ENCODE peak calls at places on chromosomes 13 and 19, in six cellular contexts. One of them, this sample, is unnamed.

GRCh38 chr19:52941941-52942370 is 18.7 kb upstream of the ZNF888 start:
- DNase-seq in H1: no peak
- DNase-seq in A549: no peak
- DNase-seq in ovary: peak
- DNase-seq in HepG2: no peak
- DNase-seq in SK-N-SH: peak
- DNase-seq in this sample: peak

GRCh38 chr13:47904239-47904638 is 96.8 kb downstream of the SUCLA2 start:
- DNase-seq in HepG2: no peak
- DNase-seq in ovary: no peak
- DNase-seq in A549: no peak
- DNase-seq in H1: no peak
- DNase-seq in SK-N-SH: no peak
- DNase-seq in this sample: no peak

GRCh38 chr13:73070451-73070850 is 11.6 kb downstream of the KLF5 start:
- DNase-seq in SK-N-SH: no peak
- DNase-seq in A549: no peak
- DNase-seq in H1: no peak
- DNase-seq in HepG2: no peak
- DNase-seq in ovary: no peak
- DNase-seq in this sample: no peak

GRCh38 chr13:51230473-51231105 is 8.4 kb downstream of the FAM124A start:
- DNase-seq in HepG2: no peak
- DNase-seq in A549: no peak
- DNase-seq in H1: no peak
- DNase-seq in ovary: peak
- DNase-seq in SK-N-SH: no peak
- DNase-seq in this sample: peak

GRCh38 chr13:112715715-112716460 is 26.1 kb downstream of the ATP11A start:
- DNase-seq in SK-N-SH: no peak
- DNase-seq in ovary: no peak
- DNase-seq in HepG2: no peak
- DNase-seq in A549: no peak
- DNase-seq in H1: no peak
- DNase-seq in this sample: peak

GRCh38 chr19:18204394-18205179 is 745 bp upstream of the RAB3A start:
- DNase-seq in SK-N-SH: peak
- DNase-seq in A549: no peak
- DNase-seq in H1: no peak
- DNase-seq in ovary: peak
- DNase-seq in HepG2: no peak
- DNase-seq in this sample: peak

GRCh38 chr19:18435185-18435841 is 2.6 kb downstream of the ISYNA1 start:
- DNase-seq in A549: no peak
- DNase-seq in HepG2: no peak
- DNase-seq in ovary: peak
- DNase-seq in SK-N-SH: no peak
- DNase-seq in H1: no peak
- DNase-seq in this sample: no peak

GRCh38 chr19:29233591-29233990 is 20.6 kb upstream of the UQCRFS1 start:
- DNase-seq in A549: no peak
- DNase-seq in ovary: no peak
- DNase-seq in SK-N-SH: no peak
- DNase-seq in HepG2: no peak
- DNase-seq in H1: no peak
- DNase-seq in this sample: no peak

GRCh38 chr13:21657538-21657937 is 13.3 kb upstream of the FGF9 start:
- DNase-seq in SK-N-SH: no peak
- DNase-seq in ovary: no peak
- DNase-seq in A549: no peak
- DNase-seq in HepG2: no peak
- DNase-seq in H1: no peak
- DNase-seq in this sample: no peak

GRCh38 chr19:29413435-29413834 is 112.4 kb upstream of the VSTM2B start:
- DNase-seq in H1: no peak
- DNase-seq in ovary: no peak
- DNase-seq in A549: no peak
- DNase-seq in HepG2: no peak
- DNase-seq in SK-N-SH: no peak
- DNase-seq in this sample: no peak

GRCh38 chr19:41226053-41226873 is 7.2 kb downstream of the AXL start:
- DNase-seq in SK-N-SH: peak
- DNase-seq in HepG2: peak
- DNase-seq in H1: no peak
- DNase-seq in A549: peak
- DNase-seq in ovary: peak
- DNase-seq in this sample: peak

GRCh38 chr19:15265214-15265613 is 33.0 kb upstream of the EPHX3 start:
- DNase-seq in HepG2: no peak
- DNase-seq in H1: no peak
- DNase-seq in A549: no peak
- DNase-seq in SK-N-SH: no peak
- DNase-seq in ovary: no peak
- DNase-seq in this sample: no peak

GRCh38 chr19:3868770-3869456 is at the start of gene ZFR2:
- DNase-seq in ovary: no peak
- DNase-seq in HepG2: no peak
- DNase-seq in A549: no peak
- DNase-seq in H1: no peak
- DNase-seq in SK-N-SH: peak
- DNase-seq in this sample: no peak

GRCh38 chr13:19888799-19889198 is 25.4 kb upstream of the ZMYM5 start:
- DNase-seq in ovary: no peak
- DNase-seq in A549: no peak
- DNase-seq in H1: no peak
- DNase-seq in HepG2: no peak
- DNase-seq in SK-N-SH: peak
- DNase-seq in this sample: no peak

GRCh38 chr13:23021921-23022320 is 158.9 kb upstream of the SGCG start:
- DNase-seq in HepG2: no peak
- DNase-seq in H1: no peak
- DNase-seq in SK-N-SH: no peak
- DNase-seq in ovary: no peak
- DNase-seq in A549: no peak
- DNase-seq in this sample: no peak

GRCh38 chr13:107202371-107203023 is 634.6 kb upstream of the ARGLU1 start:
- DNase-seq in SK-N-SH: no peak
- DNase-seq in ovary: no peak
- DNase-seq in A549: no peak
- DNase-seq in H1: no peak
- DNase-seq in HepG2: peak
- DNase-seq in this sample: no peak

GRCh38 chr13:109288151-109288709 is 498.2 kb downstream of the IRS2 start:
- DNase-seq in A549: no peak
- DNase-seq in H1: no peak
- DNase-seq in HepG2: no peak
- DNase-seq in ovary: no peak
- DNase-seq in SK-N-SH: no peak
- DNase-seq in this sample: no peak

GRCh38 chr13:95030948-95031347 is 270.3 kb downstream of the ABCC4 start:
- DNase-seq in HepG2: no peak
- DNase-seq in H1: no peak
- DNase-seq in SK-N-SH: no peak
- DNase-seq in ovary: no peak
- DNase-seq in A549: no peak
- DNase-seq in this sample: no peak
- TF ChIP-seq EP300 in HepG2: no peak
- TF ChIP-seq EP300 in H1: no peak
- TF ChIP-seq EP300 in SK-N-SH: no peak
- TF ChIP-seq EP300 in ovary: no peak
- TF ChIP-seq EP300 in A549: no peak
- TF ChIP-seq EP300 in this sample: no peak

GRCh38 chr19:8569066-8569761 is 8.0 kb downstream of the MYO1F start:
- DNase-seq in A549: peak
- DNase-seq in SK-N-SH: no peak
- DNase-seq in ovary: no peak
- DNase-seq in HepG2: no peak
- DNase-seq in H1: no peak
- DNase-seq in this sample: no peak
- TF ChIP-seq EP300 in A549: no peak
- TF ChIP-seq EP300 in SK-N-SH: no peak
- TF ChIP-seq EP300 in ovary: no peak
- TF ChIP-seq EP300 in HepG2: no peak
- TF ChIP-seq EP300 in H1: no peak
- TF ChIP-seq EP300 in this sample: no peak

DNA sequence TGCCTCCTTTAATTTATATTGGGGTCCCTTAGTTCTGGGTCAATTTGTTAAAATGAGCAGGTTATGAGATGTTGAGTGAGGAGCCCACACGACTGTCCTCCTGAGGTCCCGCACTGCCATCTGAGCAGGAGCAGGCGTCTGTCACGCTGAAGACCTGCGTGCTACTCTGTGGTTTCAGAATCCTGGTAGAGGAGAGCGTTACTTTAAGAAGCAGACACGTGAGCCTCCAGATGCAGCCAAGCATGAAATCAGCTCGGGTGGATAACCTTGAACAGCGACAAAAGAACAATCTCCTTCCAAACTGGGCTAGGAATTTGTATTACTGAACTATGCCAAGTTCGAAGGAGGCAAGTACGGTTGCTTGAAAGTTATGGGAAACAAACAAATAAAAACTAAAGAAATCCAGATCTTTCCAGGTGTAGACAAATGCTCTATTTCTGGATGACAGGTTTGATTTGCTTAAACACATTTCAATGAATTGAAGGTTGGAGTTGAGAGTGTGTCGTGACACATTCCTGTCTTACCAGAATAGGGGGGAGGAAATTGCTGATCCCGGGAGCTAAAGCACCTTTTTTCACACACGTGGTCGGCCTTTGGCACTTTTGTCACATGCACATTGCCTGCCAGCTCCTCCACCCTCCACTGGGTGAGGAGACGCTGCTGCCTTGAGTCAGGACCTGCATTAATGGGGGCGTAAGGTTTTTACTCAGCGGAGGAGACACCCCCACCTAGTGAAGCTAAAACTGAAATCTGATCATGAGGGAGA is 945.5 kb upstream of the SLC10A2 start:
- DNase-seq in ovary: no peak
- DNase-seq in HepG2: no peak
- DNase-seq in SK-N-SH: no peak
- DNase-seq in A549: no peak
- DNase-seq in H1: no peak
- DNase-seq in this sample: no peak
- TF ChIP-seq EP300 in ovary: no peak
- TF ChIP-seq EP300 in HepG2: no peak
- TF ChIP-seq EP300 in SK-N-SH: no peak
- TF ChIP-seq EP300 in A549: no peak
- TF ChIP-seq EP300 in H1: no peak
- TF ChIP-seq EP300 in this sample: no peak

DNA sequence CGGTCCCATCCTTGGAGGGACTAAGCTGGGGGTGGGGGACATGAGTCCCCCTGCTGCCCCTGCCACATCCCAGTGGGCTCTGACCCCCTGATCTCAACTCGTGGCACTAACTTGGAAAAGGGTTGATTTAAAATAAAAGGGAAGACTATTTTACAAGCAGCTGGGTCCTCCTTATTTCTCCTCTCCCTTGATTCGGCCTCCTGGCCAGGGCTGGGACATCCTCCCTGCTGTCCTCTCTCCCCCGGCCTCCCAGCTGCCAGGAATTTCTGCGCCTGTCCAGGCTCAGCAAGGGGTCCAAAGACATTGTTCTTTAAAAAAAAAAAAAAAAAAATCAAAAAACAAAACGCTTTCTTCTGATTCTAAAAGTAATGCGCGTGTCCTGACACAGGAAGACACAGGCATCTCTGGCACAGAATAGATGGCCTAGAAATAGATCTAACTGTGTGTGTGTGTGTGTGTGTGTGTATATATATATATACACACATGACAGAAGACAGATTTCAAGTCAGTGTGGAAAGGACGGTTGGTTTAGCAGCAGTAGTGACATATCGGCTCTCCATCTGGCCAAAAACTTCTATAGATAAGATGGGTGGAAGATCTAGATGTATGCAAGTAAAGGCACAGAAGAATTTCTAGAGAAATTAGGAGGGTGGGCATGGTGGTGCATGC is 12.3 kb upstream of the LENG8 start:
- DNase-seq in SK-N-SH: no peak
- DNase-seq in A549: no peak
- DNase-seq in HepG2: no peak
- DNase-seq in ovary: no peak
- DNase-seq in H1: no peak
- DNase-seq in this sample: no peak
- TF ChIP-seq EP300 in SK-N-SH: no peak
- TF ChIP-seq EP300 in A549: no peak
- TF ChIP-seq EP300 in HepG2: no peak
- TF ChIP-seq EP300 in ovary: no peak
- TF ChIP-seq EP300 in H1: no peak
- TF ChIP-seq EP300 in this sample: no peak

GRCh38 chr19:2524840-2525723 is 49.2 kb downstream of the GADD45B start:
- DNase-seq in H1: no peak
- DNase-seq in ovary: no peak
- DNase-seq in SK-N-SH: no peak
- DNase-seq in HepG2: peak
- DNase-seq in A549: peak
- DNase-seq in this sample: no peak
- TF ChIP-seq EP300 in H1: no peak
- TF ChIP-seq EP300 in ovary: no peak
- TF ChIP-seq EP300 in SK-N-SH: no peak
- TF ChIP-seq EP300 in HepG2: no peak
- TF ChIP-seq EP300 in A549: peak
- TF ChIP-seq EP300 in this sample: no peak

DNA sequence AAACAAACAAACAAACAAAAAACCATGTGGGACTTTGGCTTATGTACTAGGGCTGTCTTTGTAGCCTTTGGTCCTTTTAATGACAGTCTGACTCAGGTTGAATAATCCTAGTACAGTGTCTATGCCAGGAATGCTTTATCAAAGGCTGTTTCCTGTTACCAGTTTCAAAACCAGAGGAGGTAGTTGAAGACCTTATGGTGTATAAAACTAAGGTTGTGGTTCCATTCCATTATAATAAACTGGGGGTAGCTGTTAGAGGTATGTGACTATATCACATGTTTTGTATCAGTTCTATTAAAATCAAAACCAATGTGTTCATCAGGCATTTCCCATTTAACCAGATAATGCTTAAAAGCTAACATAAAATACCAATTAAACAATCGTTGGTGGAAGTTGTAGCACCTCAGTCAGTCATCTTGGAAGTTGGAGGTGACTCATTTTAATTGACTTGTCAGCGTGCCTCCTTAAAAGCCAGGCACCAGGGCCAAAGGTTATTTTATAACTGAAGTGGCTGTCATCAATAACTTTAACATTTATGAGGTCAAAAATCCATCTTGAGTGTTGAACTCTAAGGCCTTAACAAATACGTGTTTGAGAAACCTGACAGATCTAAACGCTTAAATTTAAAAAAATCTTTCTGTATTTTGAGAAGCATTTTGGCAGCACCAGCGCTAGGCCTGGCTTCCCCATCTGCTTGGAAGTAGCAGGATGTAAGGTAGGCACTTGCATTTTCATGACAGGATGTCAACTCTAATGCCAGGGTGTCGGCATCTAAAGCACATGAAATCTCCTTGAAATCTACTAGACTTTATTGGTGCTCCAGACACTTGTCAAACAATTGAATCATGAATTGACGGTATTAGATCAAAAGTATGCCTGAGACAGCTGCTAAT is 162.5 kb downstream of the LMO7 start:
- DNase-seq in SK-N-SH: no peak
- DNase-seq in H1: no peak
- DNase-seq in HepG2: no peak
- DNase-seq in A549: no peak
- DNase-seq in ovary: no peak
- DNase-seq in this sample: no peak
- TF ChIP-seq EP300 in SK-N-SH: no peak
- TF ChIP-seq EP300 in H1: no peak
- TF ChIP-seq EP300 in HepG2: no peak
- TF ChIP-seq EP300 in A549: no peak
- TF ChIP-seq EP300 in ovary: no peak
- TF ChIP-seq EP300 in this sample: no peak

This sample was measured in sigmoid colon.